ENCODE peak calls at places on chromosomes 6 and 20, in four cellular contexts. A is IMR-90, H is psoas muscle, Z is A549. G is an unnamed sample.

GRCh38 chr6:142433419-142433818 is 131.6 kb downstream of the ADGRG6 start:
- DNase-seq in Z (no peak), H (no peak), A (no peak), G (no peak)

GRCh38 chr20:44354979-44355502 is 458 bp upstream of the HNF4A start:
- DNase-seq in A (no peak), H (no peak), Z (peak; percentile 68), G (no peak)

GRCh38 chr6:102766946-102767345 is 1373.4 kb downstream of the GRIK2 start:
- DNase-seq in A (peak; percentile 1), H (no peak), Z (no peak), G (peak; percentile 58)

GRCh38 chr6:132715204-132715603 is 1.3 kb upstream of the VNN1 start:
- DNase-seq in Z (peak; percentile 77), A (peak; percentile 76), H (no peak), G (peak; percentile 83)

GRCh38 chr20:15977758-15978157 is 595.5 kb downstream of the KIF16B start:
- DNase-seq in A (no peak), Z (no peak), H (no peak), G (no peak)

GRCh38 chr6:39411465-39411864 is 89.0 kb upstream of the KCNK16 start:
- DNase-seq in Z (no peak), H (no peak), A (peak; percentile 28), G (peak; percentile 38)

GRCh38 chr6:1771324-1771723 is 161.6 kb downstream of the FOXC1 start:
- DNase-seq in Z (no peak), A (peak; percentile 44), H (no peak), G (no peak)

GRCh38 chr20:33211817-33212424 is 5.2 kb upstream of the BPIFA3 start:
- DNase-seq in Z (peak; percentile 84), H (no peak), A (peak; percentile 33), G (peak; percentile 77)

GRCh38 chr6:26033942-26034354 is 53.3 kb upstream of the HFE start:
- DNase-seq in Z (no peak), H (peak; percentile 66), A (no peak), G (no peak)

GRCh38 chr6:52603000-52603795 is 26.3 kb upstream of the TRAM2 start:
- DNase-seq in H (no peak), A (peak; percentile 83), Z (no peak), G (peak; percentile 84)

GRCh38 chr20:20248620-20249200 is 119.2 kb upstream of the INSM1 start:
- DNase-seq in A (no peak), Z (no peak), H (no peak), G (no peak)

GRCh38 chr20:54643761-54644160 is 168.4 kb downstream of the DOK5 start:
- DNase-seq in H (no peak), Z (no peak), A (peak; percentile 73), G (peak; percentile 46)

GRCh38 chr6:110415297-110415916 is at the start of gene DDO:
- DNase-seq in Z (no peak), A (peak; percentile 22), H (peak; percentile 95), G (no peak)

GRCh38 chr20:17771206-17772004 is 71.6 kb downstream of the BANF2 start:
- DNase-seq in Z (no peak), A (no peak), H (no peak), G (peak; percentile 59)

GRCh38 chr6:43773050-43773956 is 3.3 kb downstream of the VEGFA start:
- DNase-seq in A (peak; percentile 57), H (peak; percentile 87), Z (peak; percentile 68), G (peak; percentile 52)

GRCh38 chr6:132820629-132821381 is 6.4 kb downstream of the RPS12 start:
- DNase-seq in A (peak; percentile 52), Z (no peak), H (no peak), G (peak; percentile 37)

GRCh38 chr6:56954389-56955170 is at the start of gene BEND6:
- DNase-seq in H (peak; percentile 69), A (peak; percentile 87), Z (peak; percentile 72), G (peak; percentile 81)

DNA sequence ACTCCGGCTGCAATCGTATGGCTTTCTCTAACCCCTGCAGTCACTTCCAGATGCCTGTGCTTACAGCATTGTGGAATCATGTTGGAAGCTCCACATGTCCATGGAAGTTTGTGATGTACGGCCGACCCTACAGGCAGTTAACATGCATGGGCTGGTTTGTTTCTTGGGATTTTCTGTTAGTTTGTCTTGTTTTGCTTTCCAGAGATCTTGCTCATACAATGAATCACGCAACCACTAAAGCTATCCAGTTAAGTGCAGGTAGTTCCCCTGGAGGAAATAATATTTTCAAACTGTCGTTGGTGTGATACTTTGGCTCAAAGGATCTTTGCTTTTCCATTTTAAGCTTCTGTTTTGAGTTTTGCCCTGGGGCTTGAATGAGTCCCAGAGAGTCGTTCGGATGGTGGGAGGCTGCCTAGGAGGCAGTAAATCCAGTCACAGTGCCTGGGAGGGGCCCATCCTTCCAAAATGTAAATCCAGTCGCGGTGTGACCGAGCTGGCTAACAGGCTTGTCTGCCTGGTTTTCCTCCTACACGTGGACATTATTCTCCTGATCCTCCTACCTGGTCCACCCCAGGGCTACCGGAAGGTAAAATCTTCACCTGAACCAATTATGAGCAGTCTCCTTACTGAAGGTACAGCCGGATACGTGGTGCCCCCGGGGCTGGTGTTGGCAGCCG is 225.9 kb downstream of the SMOC2 start:
- DNase-seq in H (no peak), A (no peak), Z (no peak), G (no peak)
- TF ChIP-seq CTCF in H (no peak), A (no peak), Z (no peak), G (no peak)

GRCh38 chr6:14278000-14278399 is 160.4 kb downstream of the CD83 start:
- DNase-seq in Z (no peak), H (no peak), A (peak; percentile 8), G (no peak)
- H3K4me3 ChIP-seq in Z (no peak overlapping the region), H (no peak overlapping the region), A (no peak overlapping the region), G (no peak overlapping the region)

GRCh38 chr20:59800309-59800708 is 133.1 kb downstream of the SYCP2 start:
- DNase-seq in Z (no peak), A (no peak), H (no peak), G (no peak)
- TF ChIP-seq CTCF in Z (no peak), A (no peak), H (no peak), G (no peak)

GRCh38 chr20:58146081-58146734 is 82.2 kb downstream of the ANKRD60 start:
- DNase-seq in H (no peak), Z (no peak), A (no peak), G (no peak)
- H3K4me3 ChIP-seq in H (no peak overlapping the region), Z (no peak overlapping the region), A (no peak overlapping the region), G (no peak overlapping the region)

GRCh38 chr6:16770701-16771569 is 9.7 kb upstream of the ATXN1 start:
- DNase-seq in A (peak; percentile 60), H (peak; percentile 90), Z (peak; percentile 83), G (peak; percentile 90)
- TF ChIP-seq CTCF in A (peak; percentile 66), H (peak; percentile 86), Z (peak; percentile 57), G (peak; percentile 97)

DNA sequence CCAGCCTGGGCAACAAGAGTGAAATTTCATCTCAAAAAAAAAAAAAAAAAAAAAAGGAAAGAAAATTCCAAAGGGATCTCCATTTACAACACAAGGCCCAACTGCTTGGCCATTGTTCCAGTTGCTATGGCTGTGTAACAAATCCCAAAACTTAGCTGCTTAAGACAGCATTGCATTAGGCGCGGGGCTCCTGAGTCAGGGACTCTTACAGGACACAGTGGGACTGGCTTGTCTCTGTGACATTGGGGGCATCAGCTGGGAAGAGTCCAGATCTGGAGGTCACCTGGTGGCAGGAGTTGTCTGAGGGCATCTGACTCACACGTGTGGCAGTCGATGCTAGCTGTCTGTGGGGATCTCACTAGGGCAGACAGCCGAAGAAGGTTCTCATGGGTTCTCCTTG is 35.6 kb downstream of the TTLL9 start:
- DNase-seq in H (no peak), A (no peak), Z (no peak), G (no peak)
- H3K4me3 ChIP-seq in H (no peak overlapping the region), A (no peak overlapping the region), Z (no peak overlapping the region), G (no peak overlapping the region)

GRCh38 chr6:149646599-149646998 is 1.9 kb downstream of the KATNA1 start:
- DNase-seq in Z (no peak), H (no peak), A (no peak), G (no peak)

GRCh38 chr6:149642829-149643580 is 5.5 kb downstream of the KATNA1 start:
- DNase-seq in Z (no peak), A (peak; percentile 42), H (no peak), G (peak; percentile 25)

GRCh38 chr6:149651056-149651455 is 2.5 kb upstream of the KATNA1 start:
- DNase-seq in H (no peak), Z (no peak), A (no peak), G (no peak)

DNA sequence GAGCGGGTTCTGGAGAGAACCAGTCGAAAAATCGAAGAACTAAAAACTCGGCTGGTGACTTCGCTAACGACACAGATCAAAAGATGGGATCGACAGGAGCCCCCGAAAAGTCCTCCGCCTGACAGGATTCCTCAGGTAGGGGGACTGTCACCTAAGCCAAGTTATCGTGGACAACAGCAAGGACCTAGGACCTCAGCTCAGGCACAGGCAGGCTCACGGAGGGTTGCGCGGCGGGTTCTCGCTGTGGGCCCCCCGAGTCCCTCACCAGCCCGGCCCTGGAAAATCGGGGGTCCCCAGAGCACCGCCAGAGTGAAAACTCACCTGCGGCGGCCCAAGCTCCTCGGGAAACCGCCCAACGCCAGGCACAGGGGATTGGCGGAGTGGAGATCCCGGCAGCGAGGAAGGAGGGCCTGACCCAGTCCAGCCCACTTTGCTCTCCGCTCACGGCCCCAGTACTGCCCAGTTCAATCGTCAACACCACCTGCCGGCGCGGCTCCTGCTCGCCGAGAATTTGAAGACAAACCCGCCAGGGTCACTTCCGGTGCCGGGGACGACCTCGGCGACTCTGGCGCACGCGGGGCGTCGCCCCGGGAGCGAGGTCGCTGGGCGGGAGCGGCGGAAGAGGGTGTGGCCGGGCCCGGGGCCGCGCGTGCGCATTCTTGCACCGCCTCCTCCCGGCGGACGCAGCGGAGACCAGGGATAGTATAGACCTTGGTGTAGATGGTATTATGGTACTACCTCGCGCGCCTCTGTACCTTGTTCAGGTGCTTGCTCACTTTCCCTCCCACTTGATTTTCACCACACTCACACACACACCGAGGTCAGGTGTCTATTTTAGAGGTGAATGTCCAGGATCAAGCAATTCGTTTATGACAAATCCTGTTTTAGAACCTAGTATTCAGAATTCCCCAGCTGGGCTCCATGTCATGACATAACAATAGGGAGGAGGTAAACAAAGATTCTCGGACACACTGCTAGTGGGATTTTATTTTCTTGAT is at the start of gene KATNA1:
- DNase-seq in H (peak; percentile 94), A (peak; percentile 58), Z (peak; percentile 90), G (peak; percentile 67)
- TF ChIP-seq CTCF in H (no peak), A (no peak), Z (no peak), G (no peak)

DNA sequence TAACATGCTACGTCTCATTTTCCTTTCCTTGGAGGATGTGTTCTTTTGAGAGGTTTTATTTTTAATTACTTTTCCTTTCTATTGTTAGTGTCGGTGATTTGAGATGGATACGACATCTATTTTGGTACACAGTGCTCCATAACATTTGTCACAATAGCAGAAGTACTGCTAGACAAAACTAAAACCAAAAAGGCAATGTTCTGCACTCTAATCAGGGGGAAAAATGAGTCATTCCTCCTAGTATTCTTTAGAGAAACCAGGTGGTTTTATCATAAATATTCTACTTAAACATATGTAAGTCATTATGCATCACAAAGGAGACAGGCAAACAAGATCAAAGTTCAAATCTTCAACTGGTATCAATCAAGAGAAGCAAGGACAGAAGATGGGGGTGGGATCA is 356.0 kb upstream of the HSF2 start:
- DNase-seq in Z (no peak), A (peak; percentile 36), H (no peak), G (no peak)
- H3K4me3 ChIP-seq in Z (no peak overlapping the region), A (no peak overlapping the region), H (no peak overlapping the region), G (no peak overlapping the region)